ENCODE peak calls at places on chromosomes 2 and 18, in six cellular contexts. L is AG04450, U is GM12878, R is psoas muscle, C is heart left ventricle, B is GM20000. W is an unnamed sample.

GRCh38 chr18:27602092-27602491 is 417.0 kb upstream of the CHST9 start:
- DNase-seq in L (no peak), B (no peak), R (no peak), U (no peak), C (no peak), W (no peak)

GRCh38 chr18:78230911-78231310 is 748.7 kb upstream of the SALL3 start:
- DNase-seq in C (no peak), U (no peak), R (no peak), B (no peak), L (no peak), W (no peak)

GRCh38 chr2:102060792-102061191 is 69.0 kb downstream of the IL1R2 start:
- DNase-seq in U (no peak), R (no peak), C (no peak), B (no peak), L (no peak), W (no peak)

GRCh38 chr18:23735021-23735464 is 45.8 kb downstream of the LAMA3 start:
- DNase-seq in B (no peak), L (no peak), R (no peak), C (no peak), U (no peak), W (no peak)

GRCh38 chr2:46122971-46123365 is 174.2 kb upstream of the EPAS1 start:
- DNase-seq in C (no peak), B (no peak), R (no peak), L (no peak), U (no peak), W (no peak)

GRCh38 chr2:148965596-148966431 is 72.7 kb upstream of the LYPD6B start:
- DNase-seq in L (no peak), C (no peak), R (no peak), B (no peak), U (peak), W (no peak)

GRCh38 chr18:23982154-23983071 is 32.1 kb upstream of the TTC39C start:
- DNase-seq in U (no peak), L (peak), C (peak), R (peak), B (no peak), W (peak)

GRCh38 chr18:54086046-54086802 is 138.2 kb downstream of the MBD2 start:
- DNase-seq in B (no peak), R (no peak), U (peak), C (no peak), L (no peak), W (no peak)

GRCh38 chr18:48928787-48929186 is 22.0 kb downstream of the SMAD7 start:
- DNase-seq in U (peak), L (no peak), C (peak), R (peak), B (peak), W (peak)

GRCh38 chr2:96329416-96329815 is 4.3 kb downstream of the ITPRIPL1 start:
- DNase-seq in B (no peak), R (no peak), C (no peak), L (no peak), U (no peak), W (no peak)

GRCh38 chr18:13566941-13567762 is 159.2 kb downstream of the FAM210A start:
- DNase-seq in U (peak), R (peak), B (peak), L (no peak), C (no peak), W (no peak)

GRCh38 chr2:119066272-119066804 is 92.2 kb downstream of the C1QL2 start:
- DNase-seq in L (no peak), R (no peak), U (no peak), C (no peak), B (no peak), W (no peak)

GRCh38 chr2:28009732-28010131 is 119.2 kb downstream of the BABAM2 start:
- DNase-seq in B (no peak), R (no peak), C (peak), U (no peak), L (no peak), W (no peak)

GRCh38 chr2:151733781-151734672 is at the start of gene NEB:
- DNase-seq in R (peak), L (no peak), B (no peak), C (no peak), U (no peak), W (no peak)

GRCh38 chr2:37344453-37345361 is at the start of gene QPCT:
- DNase-seq in U (no peak), C (peak), R (peak), B (peak), L (no peak), W (peak)

GRCh38 chr2:237488901-237489860 is 2.1 kb downstream of the MLPH start:
- DNase-seq in U (no peak), C (no peak), L (no peak), B (no peak), R (no peak), W (no peak)

GRCh38 chr2:219531639-219532377 is 11.8 kb downstream of the CHPF start:
- DNase-seq in L (no peak), R (no peak), C (no peak), B (no peak), U (no peak), W (no peak)

GRCh38 chr2:236970656-236971010 is 115.1 kb upstream of the COPS8 start:
- DNase-seq in R (no peak), C (no peak), L (no peak), U (no peak), B (no peak), W (no peak)

GRCh38 chr18:23906658-23907057 is 107.9 kb upstream of the TTC39C start:
- DNase-seq in R (no peak), U (no peak), L (no peak), C (no peak), B (no peak), W (no peak)

GRCh38 chr18:62928316-62928715 is 213.0 kb downstream of the PHLPP1 start:
- DNase-seq in B (no peak), U (no peak), R (no peak), L (no peak), C (no peak), W (no peak)

GRCh38 chr2:9033385-9034175 is 30.1 kb upstream of the MBOAT2 start:
- DNase-seq in L (no peak), B (no peak), U (no peak), R (no peak), C (no peak), W (peak)

GRCh38 chr2:15223887-15224286 is 337.2 kb downstream of the NBAS start:
- DNase-seq in B (no peak), R (no peak), C (no peak), U (no peak), L (peak), W (no peak)

GRCh38 chr2:101873543-101873942 is 118.2 kb upstream of the IL1R2 start:
- DNase-seq in R (no peak), U (no peak), B (peak), L (no peak), C (no peak), W (no peak)

GRCh38 chr2:54673501-54673998 is 49.9 kb upstream of the EML6 start:
- DNase-seq in B (peak), L (no peak), R (peak), U (no peak), C (peak), W (no peak)

GRCh38 chr2:234100686-234101085 is 50.2 kb downstream of the SPP2 start:
- DNase-seq in R (no peak), C (no peak), B (no peak), L (no peak), U (no peak), W (no peak)

GRCh38 chr2:234846589-234847363 is 105.0 kb upstream of the SH3BP4 start:
- DNase-seq in R (no peak), L (no peak), U (no peak), C (no peak), B (no peak), W (no peak)

GRCh38 chr2:132372276-132372675 is 44.3 kb upstream of the GPR39 start:
- DNase-seq in R (no peak), C (no peak), U (no peak), L (no peak), B (no peak), W (no peak)

GRCh38 chr2:203720011-203720410 is 13.6 kb downstream of the CD28 start:
- DNase-seq in C (no peak), U (no peak), R (no peak), L (no peak), B (no peak), W (no peak)

GRCh38 chr2:239057533-239057932 is 209.6 kb downstream of the TWIST2 start:
- DNase-seq in L (no peak), U (no peak), B (no peak), C (no peak), R (no peak), W (no peak)

GRCh38 chr2:113762377-113763118 is 6.1 kb upstream of the SLC35F5 start:
- DNase-seq in B (no peak), C (no peak), L (peak), R (no peak), U (no peak), W (no peak)

GRCh38 chr2:10537522-10538195 is 89.5 kb upstream of the ODC1 start:
- DNase-seq in R (no peak), C (no peak), L (no peak), U (no peak), B (no peak), W (no peak)

GRCh38 chr18:45464619-45465018 is 150.7 kb upstream of the SLC14A2 start:
- DNase-seq in C (no peak), B (no peak), U (no peak), L (no peak), R (no peak), W (no peak)

GRCh38 chr18:68925268-68925667 is 127.4 kb downstream of the CCDC102B start:
- DNase-seq in R (no peak), U (no peak), C (no peak), B (peak), L (no peak), W (no peak)
- TF ChIP-seq CTCF in R (no peak), U (peak), C (peak), B (peak), L (peak), W (peak)

GRCh38 chr2:228700638-228701037 is 519.2 kb upstream of the SPHKAP start:
- DNase-seq in L (no peak), U (no peak), B (no peak), C (no peak), R (no peak), W (no peak)
- TF ChIP-seq CTCF in L (no peak), U (no peak), B (no peak), C (no peak), R (no peak), W (no peak)

GRCh38 chr2:171297951-171298350 is 135.8 kb downstream of the METTL8 start:
- DNase-seq in L (no peak), B (no peak), C (no peak), R (no peak), U (no peak), W (no peak)
- TF ChIP-seq CTCF in L (no peak), B (no peak), C (no peak), R (no peak), U (no peak), W (no peak)

DNA sequence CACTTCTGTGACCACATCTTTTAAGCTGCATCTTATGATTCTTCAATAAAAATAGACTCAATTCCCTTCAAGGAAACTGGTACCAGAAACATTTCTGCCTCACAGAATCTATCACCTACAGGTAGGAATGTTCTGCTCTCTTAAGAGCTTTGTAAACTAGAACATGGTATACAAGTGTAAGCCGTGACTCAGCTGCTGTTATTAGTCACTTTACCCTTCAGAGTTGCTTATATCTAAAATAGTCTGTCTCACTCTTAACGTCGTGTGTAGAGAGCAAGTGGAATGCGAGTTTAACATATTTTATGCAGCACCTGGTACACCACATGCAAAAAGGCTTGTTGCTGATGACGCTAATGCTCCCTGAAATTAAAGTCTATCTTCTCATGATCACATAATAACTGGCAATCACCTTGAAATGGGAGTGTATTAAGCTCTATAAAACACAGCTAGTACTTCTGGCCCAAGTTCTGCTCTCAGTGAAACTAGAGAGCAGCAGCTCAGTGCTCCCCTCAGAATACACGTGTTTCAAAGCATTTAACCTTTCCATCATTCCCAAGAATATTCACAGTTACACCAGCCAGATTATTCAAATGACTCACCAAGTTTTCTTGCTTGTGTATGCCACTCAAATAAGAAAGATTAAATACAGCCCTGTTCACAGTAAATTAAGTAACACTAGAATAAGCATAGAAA is 420.0 kb downstream of the ZEB2 start:
- DNase-seq in L (peak), U (no peak), B (no peak), R (no peak), C (no peak), W (no peak)
- TF ChIP-seq CTCF in L (peak), U (no peak), B (no peak), R (peak), C (no peak), W (no peak)

W was measured in glutamatergic neuron.